ENCODE peak calls at places on chromosomes 13 and 19, in six cellular contexts. S, A, H, Z, P and O are unnamed samples.

GRCh38 chr13:52159159-52159982 is at the start of gene NEK3:
- DNase-seq in S (peak), A (peak), H (peak), Z (no peak), P (peak), O (peak)

GRCh38 chr13:75079226-75079625 is 402.7 kb downstream of the TBC1D4 start:
- DNase-seq in S (no peak), A (no peak), H (no peak), Z (no peak), P (no peak), O (no peak)

GRCh38 chr19:33684550-33685303 is 63.0 kb downstream of the CHST8 start:
- DNase-seq in S (peak), A (no peak), H (no peak), Z (no peak), P (no peak), O (no peak)

GRCh38 chr19:1949304-1950101 is 8.5 kb downstream of the CSNK1G2 start:
- DNase-seq in S (no peak), A (no peak), H (no peak), Z (no peak), P (no peak), O (no peak)

GRCh38 chr13:59979589-59979988 is 184.1 kb downstream of the DIAPH3 start:
- DNase-seq in S (no peak), A (no peak), H (no peak), Z (no peak), P (no peak), O (no peak)

GRCh38 chr13:40433577-40433976 is 232.9 kb downstream of the FOXO1 start:
- DNase-seq in S (no peak), A (no peak), H (no peak), Z (no peak), P (no peak), O (no peak)

GRCh38 chr19:13212759-13213330 is 62.6 kb downstream of the IER2 start:
- DNase-seq in S (peak), A (peak), H (no peak), Z (peak), P (peak), O (peak)

GRCh38 chr13:112903071-112903577 is 65.9 kb upstream of the MCF2L start:
- DNase-seq in S (no peak), A (no peak), H (no peak), Z (no peak), P (no peak), O (no peak)

GRCh38 chr19:46748325-46749109 is 2.3 kb upstream of the STRN4 start:
- DNase-seq in S (peak), A (no peak), H (no peak), Z (no peak), P (peak), O (peak)

GRCh38 chr13:32851083-32852064 is 164.8 kb upstream of the KL start:
- DNase-seq in S (no peak), A (no peak), H (no peak), Z (no peak), P (peak), O (no peak)

GRCh38 chr13:90352763-90353162 is 994.7 kb upstream of the MIR17HG start:
- DNase-seq in S (no peak), A (no peak), H (no peak), Z (no peak), P (no peak), O (no peak)

GRCh38 chr19:40626918-40627317 is 25.7 kb downstream of the LTBP4 start:
- DNase-seq in S (peak), A (no peak), H (no peak), Z (no peak), P (no peak), O (no peak)

GRCh38 chr13:39773833-39774232 is 118.4 kb downstream of the COG6 start:
- DNase-seq in S (no peak), A (no peak), H (no peak), Z (no peak), P (no peak), O (no peak)

GRCh38 chr13:29162638-29163037 is 342.5 kb downstream of the MTUS2 start:
- DNase-seq in S (no peak), A (no peak), H (no peak), Z (no peak), P (no peak), O (no peak)

GRCh38 chr13:31920301-31920818 is 111.2 kb upstream of the FRY start:
- DNase-seq in S (no peak), A (no peak), H (no peak), Z (no peak), P (no peak), O (no peak)

GRCh38 chr13:80305737-80306136 is 35.2 kb downstream of the SPRY2 start:
- DNase-seq in S (no peak), A (no peak), H (no peak), Z (no peak), P (no peak), O (no peak)

GRCh38 chr13:73421310-73421912 is 362.6 kb downstream of the KLF5 start:
- DNase-seq in S (no peak), A (no peak), H (no peak), Z (no peak), P (no peak), O (no peak)

GRCh38 chr13:65677906-65678305 is 1552.2 kb downstream of the PCDH9 start:
- DNase-seq in S (no peak), A (no peak), H (no peak), Z (no peak), P (no peak), O (no peak)

GRCh38 chr19:38155453-38155852 is 68.6 kb downstream of the DPF1 start:
- DNase-seq in S (no peak), A (no peak), H (no peak), Z (no peak), P (no peak), O (peak)

GRCh38 chr13:52738719-52739467 is 727 bp downstream of the CNMD start:
- DNase-seq in S (no peak), A (no peak), H (no peak), Z (no peak), P (no peak), O (peak)

GRCh38 chr13:37409756-37410155 is 188.8 kb downstream of the POSTN start:
- DNase-seq in S (no peak), A (no peak), H (no peak), Z (no peak), P (no peak), O (no peak)

GRCh38 chr19:1650627-1651009 is 1.8 kb downstream of the TCF3 start:
- DNase-seq in S (peak), A (no peak), H (no peak), Z (no peak), P (no peak), O (no peak)

GRCh38 chr13:108214511-108215383 is 589 bp downstream of the LIG4 start:
- DNase-seq in S (peak), A (no peak), H (no peak), Z (no peak), P (no peak), O (no peak)

GRCh38 chr13:76418404-76418803 is 467.8 kb downstream of the KCTD12 start:
- DNase-seq in S (no peak), A (no peak), H (no peak), Z (no peak), P (no peak), O (no peak)

GRCh38 chr13:75173457-75174356 is 308.3 kb downstream of the TBC1D4 start:
- DNase-seq in S (no peak), A (no peak), H (no peak), Z (no peak), P (peak), O (no peak)

GRCh38 chr13:112208656-112209055 is 141.7 kb downstream of the SOX1 start:
- DNase-seq in S (no peak), A (no peak), H (no peak), Z (no peak), P (no peak), O (no peak)

GRCh38 chr13:44756411-44756810 is 180.3 kb upstream of the TSC22D1 start:
- DNase-seq in S (no peak), A (no peak), H (no peak), Z (no peak), P (no peak), O (no peak)

GRCh38 chr13:35675651-35676050 is 199.2 kb upstream of the MAB21L1 start:
- DNase-seq in S (no peak), A (no peak), H (no peak), Z (no peak), P (no peak), O (no peak)

GRCh38 chr13:35672611-35673010 is 196.1 kb upstream of the MAB21L1 start:
- DNase-seq in S (no peak), A (no peak), H (no peak), Z (no peak), P (no peak), O (no peak)
- TF ChIP-seq GABPA in S (no peak), A (no peak), H (no peak), Z (no peak), P (no peak), O (no peak)

GRCh38 chr13:86581711-86582110 is 782.5 kb upstream of the SLITRK6 start:
- DNase-seq in S (no peak), A (no peak), H (no peak), Z (no peak), P (no peak), O (no peak)

GRCh38 chr13:86584301-86584700 is 785.1 kb upstream of the SLITRK6 start:
- DNase-seq in S (no peak), A (no peak), H (no peak), Z (no peak), P (no peak), O (no peak)

DNA sequence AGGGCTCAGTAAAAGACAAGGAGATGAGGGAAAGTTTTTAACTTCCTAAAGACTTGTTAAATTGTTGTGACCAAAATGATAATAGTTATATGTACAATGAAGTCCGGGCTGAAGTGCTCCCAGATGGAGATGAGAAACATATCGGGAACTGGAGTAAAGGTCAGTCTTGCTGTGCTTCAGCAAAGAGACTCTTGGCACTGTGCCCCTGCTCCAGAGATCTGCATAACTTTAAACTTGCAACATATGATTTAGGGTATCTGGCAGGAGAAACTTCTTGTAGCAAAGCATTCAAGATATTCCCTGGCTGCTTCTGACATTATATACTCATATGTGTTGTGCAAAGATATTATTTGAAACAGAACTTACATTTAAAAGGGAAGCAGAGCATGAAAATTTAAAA is 786.6 kb upstream of the SLITRK6 start:
- DNase-seq in S (no peak), A (no peak), H (no peak), Z (no peak), P (no peak), O (no peak)
- TF ChIP-seq GABPA in S (no peak), A (no peak), H (no peak), Z (no peak), P (no peak), O (no peak)

GRCh38 chr19:45172611-45173208 is 5.3 kb downstream of the TRAPPC6A start:
- DNase-seq in S (no peak), A (no peak), H (no peak), Z (no peak), P (no peak), O (no peak)

GRCh38 chr19:45175663-45176345 is 2.2 kb downstream of the TRAPPC6A start:
- DNase-seq in S (no peak), A (no peak), H (no peak), Z (no peak), P (no peak), O (no peak)

GRCh38 chr19:45171211-45171623 is 6.8 kb downstream of the TRAPPC6A start:
- DNase-seq in S (no peak), A (no peak), H (no peak), Z (no peak), P (no peak), O (peak)

GRCh38 chr19:45172173-45172572 is 5.9 kb downstream of the TRAPPC6A start:
- DNase-seq in S (no peak), A (no peak), H (no peak), Z (no peak), P (no peak), O (no peak)

GRCh38 chr19:45173816-45174215 is 4.2 kb downstream of the TRAPPC6A start:
- DNase-seq in S (no peak), A (no peak), H (no peak), Z (no peak), P (no peak), O (no peak)
- TF ChIP-seq GABPA in S (no peak), A (no peak), H (no peak), Z (no peak), P (no peak), O (no peak)

GRCh38 chr19:45428385-45429231 is 4.9 kb upstream of the ERCC1 start:
- DNase-seq in S (peak), A (no peak), H (no peak), Z (no peak), P (no peak), O (peak)
- TF ChIP-seq GABPA in S (no peak), A (no peak), H (no peak), Z (no peak), P (no peak), O (no peak)

DNA sequence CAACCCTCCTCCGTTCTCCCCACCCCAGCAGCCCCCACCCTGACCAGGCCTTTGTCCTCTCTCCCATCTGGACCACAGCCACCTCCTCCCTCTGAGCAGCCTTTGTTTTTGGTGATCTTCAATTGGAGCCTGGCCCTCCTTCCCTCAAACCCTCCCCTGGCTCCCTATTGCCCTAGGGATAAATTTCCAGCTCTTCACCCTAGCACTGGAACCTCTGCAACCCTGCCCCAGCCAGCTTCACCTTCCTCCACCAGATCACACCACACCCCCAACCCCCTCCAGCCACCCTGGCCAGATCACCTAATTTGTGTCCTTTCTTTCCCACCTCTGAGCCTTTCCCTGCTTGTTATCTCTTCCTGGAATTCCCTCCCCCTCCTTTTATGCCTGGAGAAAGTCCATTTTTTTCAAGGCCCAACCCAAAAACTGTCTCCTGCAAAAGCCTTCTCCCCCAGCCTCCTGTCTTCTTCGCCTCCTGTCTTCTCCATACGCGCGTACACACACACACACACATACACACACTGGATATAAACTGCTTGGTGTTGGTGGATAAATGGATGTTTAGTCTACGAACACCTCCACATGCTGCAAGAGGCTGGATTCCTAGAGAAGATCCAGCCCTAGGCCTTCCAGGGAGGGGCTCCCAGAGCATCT is 5.2 kb upstream of the TLE2 start:
- DNase-seq in S (no peak), A (no peak), H (no peak), Z (no peak), P (no peak), O (no peak)
- TF ChIP-seq GABPA in S (no peak), A (no peak), H (no peak), Z (no peak), P (no peak), O (no peak)

GRCh38 chr13:46551410-46552301 is 1.3 kb upstream of the LRCH1 start:
- DNase-seq in S (peak), A (peak), H (no peak), Z (no peak), P (peak), O (peak)
- TF ChIP-seq GABPA in S (no peak), A (no peak), H (no peak), Z (no peak), P (no peak), O (no peak)

GRCh38 chr19:6945733-6946132 is 58.4 kb downstream of the ADGRE1 start:
- DNase-seq in S (no peak), A (no peak), H (no peak), Z (no peak), P (no peak), O (no peak)

GRCh38 chr19:6948884-6949283 is 61.5 kb downstream of the ADGRE1 start:
- DNase-seq in S (no peak), A (no peak), H (no peak), Z (no peak), P (no peak), O (no peak)

GRCh38 chr19:6952956-6953355 is 65.6 kb downstream of the ADGRE1 start:
- DNase-seq in S (no peak), A (no peak), H (no peak), Z (no peak), P (no peak), O (peak)

GRCh38 chr19:6947745-6948144 is 60.4 kb downstream of the ADGRE1 start:
- DNase-seq in S (no peak), A (peak), H (no peak), Z (peak), P (peak), O (no peak)
- TF ChIP-seq GABPA in S (peak), A (no peak), H (no peak), Z (peak), P (no peak), O (no peak)

GRCh38 chr19:324716-325115 is 19.9 kb downstream of the MIER2 start:
- DNase-seq in S (no peak), A (no peak), H (no peak), Z (no peak), P (no peak), O (no peak)
- TF ChIP-seq GABPA in S (no peak), A (no peak), H (no peak), Z (no peak), P (no peak), O (no peak)

DNA sequence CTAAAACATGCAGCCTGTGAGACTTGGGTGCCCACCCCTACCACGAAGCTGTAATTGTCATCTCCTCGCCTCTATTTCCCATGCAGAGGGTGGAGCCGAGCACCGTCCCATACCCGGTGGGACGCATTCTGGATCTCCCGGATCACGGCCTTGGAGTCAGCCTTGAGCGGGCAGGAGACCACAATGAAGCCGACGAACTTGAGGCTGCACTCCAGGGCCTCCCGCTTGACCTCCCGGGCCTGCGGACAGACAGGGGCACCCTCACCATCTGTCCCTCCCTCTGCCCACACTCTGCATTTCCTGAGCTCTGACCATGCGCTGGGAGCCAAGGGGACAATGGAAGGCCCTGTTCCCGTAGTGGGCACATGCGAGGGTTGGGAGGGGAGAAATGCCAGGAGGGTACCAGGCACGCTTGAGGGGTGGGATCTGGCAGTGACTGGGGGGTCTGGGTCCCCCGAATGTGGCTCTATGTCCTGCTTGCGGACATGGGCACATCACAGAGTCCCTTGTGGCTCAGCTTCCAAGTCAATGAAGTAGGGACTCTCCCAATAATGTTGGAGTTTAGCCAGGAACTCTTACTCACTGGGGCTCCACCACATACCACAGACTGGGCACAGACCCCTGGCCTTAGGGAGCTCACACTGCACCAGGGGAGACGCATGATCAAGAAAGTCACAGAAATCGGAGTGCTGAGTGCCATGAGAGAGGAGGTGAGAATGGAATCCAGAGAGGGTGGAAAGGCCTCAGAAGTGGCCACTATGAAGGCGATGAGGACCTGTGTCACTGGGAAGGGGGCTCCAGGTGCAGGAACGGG is 9.2 kb upstream of the GMIP start:
- DNase-seq in S (peak), A (no peak), H (no peak), Z (no peak), P (no peak), O (no peak)
- TF ChIP-seq GABPA in S (no peak), A (no peak), H (no peak), Z (no peak), P (no peak), O (no peak)

DNA sequence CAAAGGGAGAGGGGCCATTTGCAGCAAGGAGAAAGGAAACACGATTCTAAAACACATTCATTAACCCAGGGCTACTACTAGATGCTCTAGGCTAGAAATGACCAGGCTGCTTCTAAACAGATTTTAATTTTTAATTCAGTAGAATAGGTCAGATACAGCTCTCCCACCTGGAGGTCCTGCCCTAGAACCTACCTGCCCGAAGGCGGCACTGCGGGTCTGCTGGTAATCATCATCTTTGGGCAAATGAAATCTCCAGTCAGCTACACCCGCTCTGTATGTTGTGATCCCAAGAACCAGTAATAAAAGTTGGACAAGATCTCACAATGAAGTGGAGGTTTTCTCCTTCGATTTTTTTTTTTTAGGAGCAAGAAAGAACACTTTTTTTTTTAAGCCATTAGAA is 345.3 kb downstream of the ENOX1 start:
- DNase-seq in S (no peak), A (no peak), H (no peak), Z (no peak), P (no peak), O (no peak)
- TF ChIP-seq GABPA in S (no peak), A (no peak), H (no peak), Z (no peak), P (no peak), O (no peak)